ENCODE peak calls at places on chromosomes 3 and 15, in seven cellular contexts. One of them, this sample, is unnamed.

GRCh38 chr3:46208167-46208704 is at the start of gene CCR1:
- DNase-seq in psoas muscle: peak; percentile 62
- DNase-seq in hepatocyte: peak; percentile 65
- DNase-seq in ascending aorta: peak; percentile 72
- DNase-seq in mucosa of descending colon: peak; percentile 62
- DNase-seq in Peyer's patch: no peak
- DNase-seq in GM23248: peak; percentile 61
- DNase-seq in this sample: no peak

GRCh38 chr3:72924055-72924454 is 36.2 kb downstream of the GXYLT2 start:
- DNase-seq in psoas muscle: no peak
- DNase-seq in Peyer's patch: no peak
- DNase-seq in mucosa of descending colon: no peak
- DNase-seq in hepatocyte: no peak
- DNase-seq in ascending aorta: no peak
- DNase-seq in GM23248: no peak
- DNase-seq in this sample: no peak

GRCh38 chr15:87639305-87640011 is 617.1 kb downstream of the NTRK3 start:
- DNase-seq in ascending aorta: no peak
- DNase-seq in mucosa of descending colon: no peak
- DNase-seq in psoas muscle: no peak
- DNase-seq in Peyer's patch: no peak
- DNase-seq in hepatocyte: no peak
- DNase-seq in GM23248: no peak
- DNase-seq in this sample: no peak

GRCh38 chr3:187242435-187242834 is 45.1 kb downstream of the RTP1 start:
- DNase-seq in hepatocyte: no peak
- DNase-seq in Peyer's patch: no peak
- DNase-seq in ascending aorta: no peak
- DNase-seq in GM23248: peak; percentile 50
- DNase-seq in psoas muscle: no peak
- DNase-seq in mucosa of descending colon: no peak
- DNase-seq in this sample: peak; percentile 50

GRCh38 chr3:187802928-187803259 is 57.6 kb upstream of the BCL6 start:
- DNase-seq in mucosa of descending colon: no peak
- DNase-seq in GM23248: no peak
- DNase-seq in Peyer's patch: no peak
- DNase-seq in psoas muscle: no peak
- DNase-seq in hepatocyte: no peak
- DNase-seq in ascending aorta: no peak
- DNase-seq in this sample: no peak

GRCh38 chr3:69370156-69370944 is 15.5 kb downstream of the FRMD4B start:
- DNase-seq in Peyer's patch: peak; percentile 78
- DNase-seq in hepatocyte: no peak
- DNase-seq in psoas muscle: peak; percentile 76
- DNase-seq in GM23248: peak; percentile 70
- DNase-seq in ascending aorta: peak; percentile 90
- DNase-seq in mucosa of descending colon: peak; percentile 90
- DNase-seq in this sample: peak; percentile 87

GRCh38 chr3:175258763-175259162 is 399.6 kb downstream of the NAALADL2 start:
- DNase-seq in ascending aorta: no peak
- DNase-seq in psoas muscle: no peak
- DNase-seq in mucosa of descending colon: no peak
- DNase-seq in hepatocyte: no peak
- DNase-seq in Peyer's patch: no peak
- DNase-seq in GM23248: peak; percentile 13
- DNase-seq in this sample: peak; percentile 12

GRCh38 chr3:108281670-108282069 is 14.7 kb upstream of the HHLA2 start:
- DNase-seq in hepatocyte: no peak
- DNase-seq in mucosa of descending colon: no peak
- DNase-seq in psoas muscle: no peak
- DNase-seq in ascending aorta: no peak
- DNase-seq in GM23248: no peak
- DNase-seq in Peyer's patch: no peak
- DNase-seq in this sample: no peak

GRCh38 chr15:69724331-69724730 is 271.7 kb downstream of the RPLP1 start:
- DNase-seq in mucosa of descending colon: no peak
- DNase-seq in psoas muscle: no peak
- DNase-seq in ascending aorta: no peak
- DNase-seq in Peyer's patch: no peak
- DNase-seq in GM23248: no peak
- DNase-seq in hepatocyte: no peak
- DNase-seq in this sample: no peak

GRCh38 chr3:129908417-129908816 is 14.9 kb upstream of the TMCC1 start:
- DNase-seq in hepatocyte: peak; percentile 64
- DNase-seq in GM23248: no peak
- DNase-seq in mucosa of descending colon: no peak
- DNase-seq in ascending aorta: no peak
- DNase-seq in Peyer's patch: no peak
- DNase-seq in psoas muscle: no peak
- DNase-seq in this sample: no peak

GRCh38 chr3:9278498-9278897 is 29.1 kb upstream of the SRGAP3 start:
- DNase-seq in psoas muscle: no peak
- DNase-seq in GM23248: no peak
- DNase-seq in Peyer's patch: no peak
- DNase-seq in hepatocyte: no peak
- DNase-seq in mucosa of descending colon: no peak
- DNase-seq in ascending aorta: no peak
- DNase-seq in this sample: no peak

GRCh38 chr3:142929109-142929508 is 34.4 kb downstream of the PAQR9 start:
- DNase-seq in psoas muscle: peak; percentile 76
- DNase-seq in ascending aorta: no peak
- DNase-seq in Peyer's patch: no peak
- DNase-seq in hepatocyte: no peak
- DNase-seq in mucosa of descending colon: no peak
- DNase-seq in GM23248: peak; percentile 64
- DNase-seq in this sample: peak; percentile 40

GRCh38 chr3:52379610-52380009 is 63.5 kb downstream of the DNAH1 start:
- DNase-seq in psoas muscle: no peak
- DNase-seq in mucosa of descending colon: no peak
- DNase-seq in hepatocyte: no peak
- DNase-seq in ascending aorta: no peak
- DNase-seq in GM23248: no peak
- DNase-seq in Peyer's patch: no peak
- DNase-seq in this sample: no peak

GRCh38 chr3:112394008-112394616 is 61.2 kb downstream of the CD200 start:
- DNase-seq in ascending aorta: peak; percentile 77
- DNase-seq in hepatocyte: no peak
- DNase-seq in psoas muscle: no peak
- DNase-seq in GM23248: peak; percentile 14
- DNase-seq in Peyer's patch: no peak
- DNase-seq in mucosa of descending colon: no peak
- DNase-seq in this sample: no peak

GRCh38 chr3:184099806-184100686 is 3.2 kb downstream of the HTR3E start:
- DNase-seq in hepatocyte: no peak
- DNase-seq in GM23248: no peak
- DNase-seq in mucosa of descending colon: no peak
- DNase-seq in ascending aorta: no peak
- DNase-seq in Peyer's patch: no peak
- DNase-seq in psoas muscle: no peak
- DNase-seq in this sample: no peak

GRCh38 chr15:70257573-70258220 is 160.0 kb upstream of the TLE3 start:
- DNase-seq in GM23248: no peak
- DNase-seq in mucosa of descending colon: no peak
- DNase-seq in Peyer's patch: no peak
- DNase-seq in hepatocyte: no peak
- DNase-seq in ascending aorta: no peak
- DNase-seq in psoas muscle: peak; percentile 47
- DNase-seq in this sample: no peak

GRCh38 chr3:3015472-3016089 is 94.6 kb downstream of the IL5RA start:
- DNase-seq in mucosa of descending colon: no peak
- DNase-seq in GM23248: peak; percentile 14
- DNase-seq in hepatocyte: peak; percentile 64
- DNase-seq in Peyer's patch: no peak
- DNase-seq in ascending aorta: no peak
- DNase-seq in psoas muscle: no peak
- DNase-seq in this sample: no peak

GRCh38 chr3:42226470-42227425 is 39.2 kb downstream of the CCK start:
- DNase-seq in Peyer's patch: no peak
- DNase-seq in mucosa of descending colon: no peak
- DNase-seq in GM23248: peak; percentile 38
- DNase-seq in hepatocyte: no peak
- DNase-seq in ascending aorta: no peak
- DNase-seq in psoas muscle: no peak
- DNase-seq in this sample: no peak

GRCh38 chr15:63837032-63837431 is 3.3 kb upstream of the HERC1 start:
- DNase-seq in ascending aorta: no peak
- DNase-seq in psoas muscle: no peak
- DNase-seq in Peyer's patch: no peak
- DNase-seq in hepatocyte: no peak
- DNase-seq in GM23248: no peak
- DNase-seq in mucosa of descending colon: no peak
- DNase-seq in this sample: no peak

GRCh38 chr3:194270627-194271458 is 80.3 kb downstream of the CPN2 start:
- DNase-seq in GM23248: peak; percentile 63
- DNase-seq in psoas muscle: peak; percentile 93
- DNase-seq in mucosa of descending colon: peak; percentile 65
- DNase-seq in ascending aorta: peak; percentile 94
- DNase-seq in Peyer's patch: peak; percentile 63
- DNase-seq in hepatocyte: peak; percentile 64
- DNase-seq in this sample: peak; percentile 80

GRCh38 chr3:105367063-105367405 is 325 bp downstream of the ALCAM start:
- DNase-seq in Peyer's patch: peak; percentile 64
- DNase-seq in GM23248: peak; percentile 56
- DNase-seq in mucosa of descending colon: peak; percentile 70
- DNase-seq in hepatocyte: peak; percentile 49
- DNase-seq in ascending aorta: peak; percentile 64
- DNase-seq in psoas muscle: no peak
- DNase-seq in this sample: peak; percentile 33

GRCh38 chr15:67064607-67065530 is 533 bp upstream of the SMAD3 start:
- DNase-seq in ascending aorta: no peak
- DNase-seq in hepatocyte: peak; percentile 82
- DNase-seq in Peyer's patch: peak; percentile 78
- DNase-seq in psoas muscle: no peak
- DNase-seq in mucosa of descending colon: peak; percentile 82
- DNase-seq in GM23248: no peak
- DNase-seq in this sample: no peak

GRCh38 chr15:57527382-57528091 is 64.2 kb upstream of the MYZAP start:
- DNase-seq in GM23248: peak; percentile 96
- DNase-seq in hepatocyte: peak; percentile 86
- DNase-seq in mucosa of descending colon: no peak
- DNase-seq in Peyer's patch: no peak
- DNase-seq in psoas muscle: no peak
- DNase-seq in ascending aorta: no peak
- DNase-seq in this sample: peak; percentile 79

GRCh38 chr15:73571346-73571745 is 61.8 kb downstream of the NPTN start:
- DNase-seq in psoas muscle: no peak
- DNase-seq in hepatocyte: no peak
- DNase-seq in mucosa of descending colon: no peak
- DNase-seq in ascending aorta: no peak
- DNase-seq in Peyer's patch: no peak
- DNase-seq in GM23248: no peak
- DNase-seq in this sample: no peak
- H3K36me3 ChIP-seq in psoas muscle: peaks cover 5% of the 10 kb centered on the region
- H3K36me3 ChIP-seq in hepatocyte: no peaks in the 10 kb centered on the region
- H3K36me3 ChIP-seq in mucosa of descending colon: peaks cover 6% of the 10 kb centered on the region
- H3K36me3 ChIP-seq in ascending aorta: peaks cover 65% of the 10 kb centered on the region
- H3K36me3 ChIP-seq in Peyer's patch: no peaks in the 10 kb centered on the region
- H3K36me3 ChIP-seq in GM23248: peaks cover 34% of the 10 kb centered on the region
- H3K36me3 ChIP-seq in this sample: peaks cover 70% of the 10 kb centered on the region

GRCh38 chr3:169591159-169591951 is 72.2 kb downstream of the MECOM start:
- DNase-seq in GM23248: no peak
- DNase-seq in Peyer's patch: no peak
- DNase-seq in mucosa of descending colon: no peak
- DNase-seq in hepatocyte: peak; percentile 31
- DNase-seq in ascending aorta: no peak
- DNase-seq in psoas muscle: no peak
- DNase-seq in this sample: no peak
- H3K4me3 ChIP-seq in GM23248: no peak overlapping the region
- H3K4me3 ChIP-seq in Peyer's patch: no peak overlapping the region
- H3K4me3 ChIP-seq in mucosa of descending colon: no peak overlapping the region
- H3K4me3 ChIP-seq in hepatocyte: no peak overlapping the region
- H3K4me3 ChIP-seq in ascending aorta: peak overlapping the region; percentile 14
- H3K4me3 ChIP-seq in psoas muscle: no peak overlapping the region
- H3K4me3 ChIP-seq in this sample: no peak overlapping the region

DNA sequence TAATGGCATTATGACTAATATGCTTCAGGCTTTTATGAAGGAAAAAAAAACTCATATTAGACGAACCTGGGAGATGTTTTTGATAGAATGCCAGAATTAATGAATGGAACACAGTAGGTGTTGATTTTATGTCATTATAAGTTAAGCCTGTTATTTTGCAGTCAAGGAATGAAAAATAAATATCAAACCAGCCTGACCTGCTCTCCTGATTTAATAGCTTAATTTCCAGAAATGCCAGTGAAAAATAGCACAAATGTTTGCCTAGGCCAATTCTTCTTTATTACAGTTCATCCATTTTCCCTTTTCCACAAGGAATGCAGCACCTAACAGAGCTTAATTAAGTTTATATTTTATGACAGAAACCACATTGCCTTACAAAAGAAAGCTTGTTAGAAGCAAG is 292.0 kb downstream of the TBL1XR1 start:
- DNase-seq in hepatocyte: no peak
- DNase-seq in ascending aorta: no peak
- DNase-seq in mucosa of descending colon: no peak
- DNase-seq in psoas muscle: no peak
- DNase-seq in Peyer's patch: no peak
- DNase-seq in GM23248: no peak
- DNase-seq in this sample: no peak
- H3K9me3 ChIP-seq in hepatocyte: no peaks in the 10 kb centered on the region
- H3K9me3 ChIP-seq in ascending aorta: no peaks in the 10 kb centered on the region
- H3K9me3 ChIP-seq in mucosa of descending colon: no peaks in the 10 kb centered on the region
- H3K9me3 ChIP-seq in psoas muscle: no peaks in the 10 kb centered on the region
- H3K9me3 ChIP-seq in Peyer's patch: no peaks in the 10 kb centered on the region
- H3K9me3 ChIP-seq in GM23248: no peaks in the 10 kb centered on the region
- H3K9me3 ChIP-seq in this sample: no peaks in the 10 kb centered on the region

GRCh38 chr15:75436861-75437260 is 14.6 kb downstream of the SIN3A start:
- DNase-seq in hepatocyte: no peak
- DNase-seq in psoas muscle: no peak
- DNase-seq in mucosa of descending colon: no peak
- DNase-seq in GM23248: no peak
- DNase-seq in Peyer's patch: no peak
- DNase-seq in ascending aorta: no peak
- DNase-seq in this sample: no peak

GRCh38 chr15:75431250-75431649 is 20.2 kb downstream of the SIN3A start:
- DNase-seq in hepatocyte: no peak
- DNase-seq in ascending aorta: no peak
- DNase-seq in GM23248: peak; percentile 8
- DNase-seq in psoas muscle: no peak
- DNase-seq in Peyer's patch: no peak
- DNase-seq in mucosa of descending colon: no peak
- DNase-seq in this sample: no peak

GRCh38 chr15:75428152-75428551 is 23.3 kb downstream of the SIN3A start:
- DNase-seq in psoas muscle: no peak
- DNase-seq in hepatocyte: no peak
- DNase-seq in Peyer's patch: no peak
- DNase-seq in ascending aorta: no peak
- DNase-seq in GM23248: no peak
- DNase-seq in mucosa of descending colon: no peak
- DNase-seq in this sample: no peak

GRCh38 chr15:75430259-75430658 is 21.2 kb downstream of the SIN3A start:
- DNase-seq in ascending aorta: no peak
- DNase-seq in Peyer's patch: no peak
- DNase-seq in GM23248: no peak
- DNase-seq in hepatocyte: no peak
- DNase-seq in psoas muscle: no peak
- DNase-seq in mucosa of descending colon: no peak
- DNase-seq in this sample: no peak

DNA sequence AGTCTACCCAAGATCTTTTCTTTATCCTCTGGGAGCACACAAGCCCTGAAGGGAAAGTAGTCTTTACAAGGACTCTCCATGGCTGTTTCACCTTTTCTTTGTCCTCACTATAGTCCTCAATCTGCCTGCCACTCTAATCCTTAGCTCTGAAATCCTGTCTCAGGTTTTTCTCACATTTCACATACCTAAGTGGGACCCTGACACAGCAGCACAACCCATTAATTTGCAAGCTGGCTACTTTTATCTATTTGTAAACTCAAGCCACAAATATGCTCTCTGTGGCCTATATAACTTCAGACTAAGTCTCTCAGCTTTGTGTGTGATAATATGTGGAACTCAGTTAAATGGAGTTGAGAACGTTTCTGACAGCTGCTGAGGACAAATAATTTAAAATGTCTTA is 19.8 kb downstream of the SIN3A start:
- DNase-seq in mucosa of descending colon: no peak
- DNase-seq in psoas muscle: no peak
- DNase-seq in GM23248: no peak
- DNase-seq in hepatocyte: no peak
- DNase-seq in ascending aorta: no peak
- DNase-seq in Peyer's patch: no peak
- DNase-seq in this sample: no peak
- H3K36me3 ChIP-seq in mucosa of descending colon: no peaks in the 10 kb centered on the region
- H3K36me3 ChIP-seq in psoas muscle: no peaks in the 10 kb centered on the region
- H3K36me3 ChIP-seq in GM23248: peaks cover 21% of the 10 kb centered on the region
- H3K36me3 ChIP-seq in hepatocyte: no peaks in the 10 kb centered on the region
- H3K36me3 ChIP-seq in ascending aorta: peaks cover 18% of the 10 kb centered on the region
- H3K36me3 ChIP-seq in Peyer's patch: no peaks in the 10 kb centered on the region
- H3K36me3 ChIP-seq in this sample: peaks cover 56% of the 10 kb centered on the region

This sample was measured in MG63.